ENCODE peak calls at places on chromosomes 12 and 14, in six cellular contexts. One of them, this sample, is unnamed.

GRCh38 chr12:117664169-117664568 is 302.7 kb upstream of the NOS1 start:
- DNase-seq in testis: no peak
- DNase-seq in CD8-positive, alpha-beta T cell: no peak
- DNase-seq in right atrium auricular region: no peak
- DNase-seq in GM23338: no peak
- DNase-seq in heart left ventricle: no peak
- DNase-seq in this sample: no peak

GRCh38 chr12:43112101-43112661 is 439.8 kb downstream of the ADAMTS20 start:
- DNase-seq in testis: no peak
- DNase-seq in CD8-positive, alpha-beta T cell: no peak
- DNase-seq in right atrium auricular region: no peak
- DNase-seq in GM23338: no peak
- DNase-seq in heart left ventricle: no peak
- DNase-seq in this sample: no peak

GRCh38 chr14:28297559-28297958 is 469.0 kb upstream of the FOXG1 start:
- DNase-seq in testis: no peak
- DNase-seq in CD8-positive, alpha-beta T cell: no peak
- DNase-seq in right atrium auricular region: no peak
- DNase-seq in GM23338: no peak
- DNase-seq in heart left ventricle: no peak
- DNase-seq in this sample: no peak

GRCh38 chr12:3655331-3655900 is 97.5 kb downstream of the CRACR2A start:
- DNase-seq in testis: peak; percentile 41
- DNase-seq in CD8-positive, alpha-beta T cell: no peak
- DNase-seq in right atrium auricular region: no peak
- DNase-seq in GM23338: peak; percentile 80
- DNase-seq in heart left ventricle: no peak
- DNase-seq in this sample: no peak

GRCh38 chr14:101358320-101358569 is 203.1 kb upstream of the DIO3 start:
- DNase-seq in testis: no peak
- DNase-seq in CD8-positive, alpha-beta T cell: no peak
- DNase-seq in right atrium auricular region: no peak
- DNase-seq in GM23338: no peak
- DNase-seq in heart left ventricle: no peak
- DNase-seq in this sample: no peak

GRCh38 chr12:94640134-94640928 is 10.0 kb downstream of the TMCC3 start:
- DNase-seq in testis: no peak
- DNase-seq in CD8-positive, alpha-beta T cell: no peak
- DNase-seq in right atrium auricular region: no peak
- DNase-seq in GM23338: no peak
- DNase-seq in heart left ventricle: no peak
- DNase-seq in this sample: no peak

GRCh38 chr14:92540472-92541048 is 27.0 kb downstream of the RIN3 start:
- DNase-seq in testis: peak; percentile 92
- DNase-seq in CD8-positive, alpha-beta T cell: no peak
- DNase-seq in right atrium auricular region: peak; percentile 96
- DNase-seq in GM23338: peak; percentile 15
- DNase-seq in heart left ventricle: peak; percentile 93
- DNase-seq in this sample: peak; percentile 73

GRCh38 chr12:52969828-52970569 is 21.1 kb downstream of the KRT18 start:
- DNase-seq in testis: no peak
- DNase-seq in CD8-positive, alpha-beta T cell: no peak
- DNase-seq in right atrium auricular region: no peak
- DNase-seq in GM23338: no peak
- DNase-seq in heart left ventricle: peak; percentile 67
- DNase-seq in this sample: no peak

GRCh38 chr12:113664224-113664681 is 192.6 kb upstream of the LHX5 start:
- DNase-seq in testis: no peak
- DNase-seq in CD8-positive, alpha-beta T cell: no peak
- DNase-seq in right atrium auricular region: no peak
- DNase-seq in GM23338: no peak
- DNase-seq in heart left ventricle: no peak
- DNase-seq in this sample: no peak

GRCh38 chr12:123602651-123603195 is 824 bp downstream of the DDX55 start:
- DNase-seq in testis: peak; percentile 13
- DNase-seq in CD8-positive, alpha-beta T cell: no peak
- DNase-seq in right atrium auricular region: no peak
- DNase-seq in GM23338: no peak
- DNase-seq in heart left ventricle: no peak
- DNase-seq in this sample: peak; percentile 21

GRCh38 chr14:89793367-89793716 is 161.2 kb downstream of the EFCAB11 start:
- DNase-seq in testis: no peak
- DNase-seq in CD8-positive, alpha-beta T cell: no peak
- DNase-seq in right atrium auricular region: no peak
- DNase-seq in GM23338: no peak
- DNase-seq in heart left ventricle: no peak
- DNase-seq in this sample: no peak

GRCh38 chr12:72271401-72271740 is 799 bp upstream of the TRHDE start:
- DNase-seq in testis: peak; percentile 69
- DNase-seq in CD8-positive, alpha-beta T cell: no peak
- DNase-seq in right atrium auricular region: peak; percentile 64
- DNase-seq in GM23338: peak; percentile 83
- DNase-seq in heart left ventricle: peak; percentile 28
- DNase-seq in this sample: no peak

GRCh38 chr14:94102768-94103482 is 7.6 kb upstream of the IFI27 start:
- DNase-seq in testis: no peak
- DNase-seq in CD8-positive, alpha-beta T cell: no peak
- DNase-seq in right atrium auricular region: no peak
- DNase-seq in GM23338: no peak
- DNase-seq in heart left ventricle: no peak
- DNase-seq in this sample: no peak

GRCh38 chr12:15274561-15274967 is 47.7 kb upstream of the PTPRO start:
- DNase-seq in testis: peak; percentile 20
- DNase-seq in CD8-positive, alpha-beta T cell: no peak
- DNase-seq in right atrium auricular region: no peak
- DNase-seq in GM23338: no peak
- DNase-seq in heart left ventricle: no peak
- DNase-seq in this sample: no peak

GRCh38 chr14:54567634-54568561 is 970 bp downstream of the SAMD4A start:
- DNase-seq in testis: peak; percentile 51
- DNase-seq in CD8-positive, alpha-beta T cell: peak; percentile 19
- DNase-seq in right atrium auricular region: no peak
- DNase-seq in GM23338: peak; percentile 81
- DNase-seq in heart left ventricle: peak; percentile 82
- DNase-seq in this sample: peak; percentile 35

GRCh38 chr14:54106802-54107377 is 150.3 kb upstream of the BMP4 start:
- DNase-seq in testis: no peak
- DNase-seq in CD8-positive, alpha-beta T cell: no peak
- DNase-seq in right atrium auricular region: no peak
- DNase-seq in GM23338: peak; percentile 35
- DNase-seq in heart left ventricle: no peak
- DNase-seq in this sample: no peak

GRCh38 chr12:94273272-94273671 is 124.9 kb downstream of the PLXNC1 start:
- DNase-seq in testis: no peak
- DNase-seq in CD8-positive, alpha-beta T cell: no peak
- DNase-seq in right atrium auricular region: no peak
- DNase-seq in GM23338: no peak
- DNase-seq in heart left ventricle: no peak
- DNase-seq in this sample: no peak

GRCh38 chr14:99079061-99079727 is 192.8 kb downstream of the BCL11B start:
- DNase-seq in testis: no peak
- DNase-seq in CD8-positive, alpha-beta T cell: peak; percentile 8
- DNase-seq in right atrium auricular region: no peak
- DNase-seq in GM23338: no peak
- DNase-seq in heart left ventricle: no peak
- DNase-seq in this sample: no peak

GRCh38 chr14:74427651-74428050 is 1.6 kb upstream of the SYNDIG1L start:
- DNase-seq in testis: no peak
- DNase-seq in CD8-positive, alpha-beta T cell: no peak
- DNase-seq in right atrium auricular region: no peak
- DNase-seq in GM23338: no peak
- DNase-seq in heart left ventricle: no peak
- DNase-seq in this sample: no peak

GRCh38 chr14:96783306-96784224 is 13.6 kb upstream of the VRK1 start:
- DNase-seq in testis: no peak
- DNase-seq in CD8-positive, alpha-beta T cell: no peak
- DNase-seq in right atrium auricular region: no peak
- DNase-seq in GM23338: no peak
- DNase-seq in heart left ventricle: no peak
- DNase-seq in this sample: no peak

GRCh38 chr14:96978525-96979272 is 181.5 kb downstream of the VRK1 start:
- DNase-seq in testis: no peak
- DNase-seq in CD8-positive, alpha-beta T cell: no peak
- DNase-seq in right atrium auricular region: no peak
- DNase-seq in GM23338: no peak
- DNase-seq in heart left ventricle: no peak
- DNase-seq in this sample: no peak

GRCh38 chr12:76643438-76643837 is 83.9 kb upstream of the OSBPL8 start:
- DNase-seq in testis: no peak
- DNase-seq in CD8-positive, alpha-beta T cell: no peak
- DNase-seq in right atrium auricular region: no peak
- DNase-seq in GM23338: no peak
- DNase-seq in heart left ventricle: no peak
- DNase-seq in this sample: no peak

GRCh38 chr12:754871-755562 is 2.6 kb downstream of the WNK1 start:
- DNase-seq in testis: no peak
- DNase-seq in CD8-positive, alpha-beta T cell: no peak
- DNase-seq in right atrium auricular region: no peak
- DNase-seq in GM23338: peak; percentile 51
- DNase-seq in heart left ventricle: no peak
- DNase-seq in this sample: no peak

GRCh38 chr12:117472983-117473382 is 111.6 kb upstream of the NOS1 start:
- DNase-seq in testis: no peak
- DNase-seq in CD8-positive, alpha-beta T cell: no peak
- DNase-seq in right atrium auricular region: no peak
- DNase-seq in GM23338: peak; percentile 92
- DNase-seq in heart left ventricle: no peak
- DNase-seq in this sample: no peak

GRCh38 chr14:103897075-103897947 is 30.9 kb upstream of the TDRD9 start:
- DNase-seq in testis: no peak
- DNase-seq in CD8-positive, alpha-beta T cell: no peak
- DNase-seq in right atrium auricular region: no peak
- DNase-seq in GM23338: no peak
- DNase-seq in heart left ventricle: no peak
- DNase-seq in this sample: no peak

GRCh38 chr14:76863724-76864407 is 37.7 kb downstream of the LRRC74A start:
- DNase-seq in testis: peak; percentile 30
- DNase-seq in CD8-positive, alpha-beta T cell: no peak
- DNase-seq in right atrium auricular region: peak; percentile 67
- DNase-seq in GM23338: no peak
- DNase-seq in heart left ventricle: no peak
- DNase-seq in this sample: peak; percentile 32

GRCh38 chr14:102120888-102121287 is 18.8 kb upstream of the WDR20 start:
- DNase-seq in testis: no peak
- DNase-seq in CD8-positive, alpha-beta T cell: no peak
- DNase-seq in right atrium auricular region: no peak
- DNase-seq in GM23338: no peak
- DNase-seq in heart left ventricle: no peak
- DNase-seq in this sample: no peak

GRCh38 chr12:72271741-72272661 is at the start of gene TRHDE:
- DNase-seq in testis: peak; percentile 60
- DNase-seq in CD8-positive, alpha-beta T cell: no peak
- DNase-seq in right atrium auricular region: peak; percentile 59
- DNase-seq in GM23338: peak; percentile 86
- DNase-seq in heart left ventricle: peak; percentile 51
- DNase-seq in this sample: no peak

GRCh38 chr14:61203059-61203753 is 77.9 kb downstream of the TMEM30B start:
- DNase-seq in testis: no peak
- DNase-seq in CD8-positive, alpha-beta T cell: no peak
- DNase-seq in right atrium auricular region: no peak
- DNase-seq in GM23338: peak; percentile 65
- DNase-seq in heart left ventricle: no peak
- DNase-seq in this sample: peak; percentile 27

GRCh38 chr12:76697849-76698248 is 66.1 kb upstream of the ZDHHC17 start:
- DNase-seq in testis: no peak
- DNase-seq in CD8-positive, alpha-beta T cell: no peak
- DNase-seq in right atrium auricular region: no peak
- DNase-seq in GM23338: no peak
- DNase-seq in heart left ventricle: no peak
- DNase-seq in this sample: no peak

GRCh38 chr14:88229428-88229827 is 93.6 kb downstream of the KCNK10 start:
- DNase-seq in testis: no peak
- DNase-seq in CD8-positive, alpha-beta T cell: no peak
- DNase-seq in right atrium auricular region: no peak
- DNase-seq in GM23338: no peak
- DNase-seq in heart left ventricle: no peak
- DNase-seq in this sample: no peak

DNA sequence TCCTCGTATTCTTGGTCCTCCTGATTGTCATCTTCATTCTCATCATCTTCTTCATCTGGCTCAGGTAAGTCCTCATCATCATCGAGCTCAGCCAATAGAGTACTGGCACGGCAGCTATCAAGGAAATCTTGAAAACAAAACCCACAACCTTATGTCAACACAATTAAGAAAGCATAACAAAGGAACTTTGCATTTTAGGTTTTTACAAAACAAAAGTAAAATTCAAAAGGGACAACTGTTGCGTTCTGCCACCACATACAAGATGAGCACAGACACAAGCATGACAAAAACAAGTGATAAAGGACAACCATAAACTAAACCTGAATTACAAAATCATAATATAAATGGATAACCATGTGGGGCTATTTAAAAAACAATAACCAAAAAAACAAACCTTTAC is 84.7 kb downstream of the HECTD1 start:
- DNase-seq in testis: no peak
- DNase-seq in CD8-positive, alpha-beta T cell: no peak
- DNase-seq in right atrium auricular region: no peak
- DNase-seq in GM23338: peak; percentile 76
- DNase-seq in heart left ventricle: no peak
- DNase-seq in this sample: no peak
- H3K36me3 ChIP-seq in testis: no peaks in the 10 kb centered on the region
- H3K36me3 ChIP-seq in CD8-positive, alpha-beta T cell: peaks cover 33% of the 10 kb centered on the region
- H3K36me3 ChIP-seq in right atrium auricular region: peaks cover 72% of the 10 kb centered on the region
- H3K36me3 ChIP-seq in GM23338: peaks cover 6% of the 10 kb centered on the region
- H3K36me3 ChIP-seq in heart left ventricle: peaks cover 62% of the 10 kb centered on the region
- H3K36me3 ChIP-seq in this sample: no peaks in the 10 kb centered on the region

GRCh38 chr12:29563636-29564035 is 66.2 kb upstream of the OVCH1 start:
- DNase-seq in testis: no peak
- DNase-seq in CD8-positive, alpha-beta T cell: no peak
- DNase-seq in right atrium auricular region: no peak
- DNase-seq in GM23338: no peak
- DNase-seq in heart left ventricle: no peak
- DNase-seq in this sample: no peak
- H3K4me3 ChIP-seq in testis: no peak overlapping the region
- H3K4me3 ChIP-seq in CD8-positive, alpha-beta T cell: no peak overlapping the region
- H3K4me3 ChIP-seq in right atrium auricular region: no peak overlapping the region
- H3K4me3 ChIP-seq in GM23338: no peak overlapping the region
- H3K4me3 ChIP-seq in heart left ventricle: peak overlapping the region; percentile 38
- H3K4me3 ChIP-seq in this sample: no peak overlapping the region

DNA sequence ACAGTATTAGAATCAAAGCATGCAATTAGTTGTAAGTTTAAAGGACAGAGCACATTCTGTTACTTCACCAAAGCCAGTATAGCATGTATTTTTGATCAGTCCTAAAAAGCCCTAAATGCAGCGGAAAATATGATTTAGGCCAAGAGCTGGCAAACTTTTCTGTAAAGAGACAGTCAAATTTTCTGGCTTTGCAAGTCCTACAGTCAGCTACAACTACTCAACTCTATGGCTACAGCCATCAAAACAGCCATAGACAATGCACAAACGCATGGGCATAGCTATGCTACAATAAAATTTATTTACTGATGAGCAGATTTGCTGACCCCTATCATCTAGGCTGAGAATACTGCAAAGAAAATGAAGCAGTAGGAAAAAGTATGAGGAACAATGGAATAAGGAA is 52.9 kb downstream of the ATXN2 start:
- DNase-seq in testis: no peak
- DNase-seq in CD8-positive, alpha-beta T cell: no peak
- DNase-seq in right atrium auricular region: no peak
- DNase-seq in GM23338: no peak
- DNase-seq in heart left ventricle: no peak
- DNase-seq in this sample: no peak
- H3K36me3 ChIP-seq in testis: no peaks in the 10 kb centered on the region
- H3K36me3 ChIP-seq in CD8-positive, alpha-beta T cell: peaks cover 9% of the 10 kb centered on the region
- H3K36me3 ChIP-seq in right atrium auricular region: peaks cover 35% of the 10 kb centered on the region
- H3K36me3 ChIP-seq in GM23338: peaks cover 24% of the 10 kb centered on the region
- H3K36me3 ChIP-seq in heart left ventricle: peaks cover 7% of the 10 kb centered on the region
- H3K36me3 ChIP-seq in this sample: peaks cover 25% of the 10 kb centered on the region

GRCh38 chr14:21025374-21026151 is 702 bp upstream of the NDRG2 start:
- DNase-seq in testis: peak; percentile 84
- DNase-seq in CD8-positive, alpha-beta T cell: no peak
- DNase-seq in right atrium auricular region: peak; percentile 73
- DNase-seq in GM23338: peak; percentile 85
- DNase-seq in heart left ventricle: peak; percentile 94
- DNase-seq in this sample: peak; percentile 79
- H3K4me3 ChIP-seq in testis: peak overlapping the region; percentile 83
- H3K4me3 ChIP-seq in CD8-positive, alpha-beta T cell: peak overlapping the region; percentile 84
- H3K4me3 ChIP-seq in right atrium auricular region: peak overlapping the region; percentile 89
- H3K4me3 ChIP-seq in GM23338: peak overlapping the region; percentile 70
- H3K4me3 ChIP-seq in heart left ventricle: peak overlapping the region; percentile 76
- H3K4me3 ChIP-seq in this sample: peak overlapping the region; percentile 99

This sample was measured in gastrocnemius medialis.